ENCODE peak calls at places on chromosome 19, in four cellular contexts. N is K562, W is H1, H is HepG2. E is an unnamed sample.

GRCh38 chr19:33406521-33407139 is 33.1 kb downstream of the CEBPG start:
- DNase-seq in N (peak; percentile 88), W (peak; percentile 68), H (peak; percentile 56), E (peak; percentile 57)

GRCh38 chr19:13629687-13630357 is 123.5 kb upstream of the CACNA1A start:
- DNase-seq in H (no peak), N (no peak), W (no peak), E (no peak)

GRCh38 chr19:3719868-3720532 is 11.8 kb downstream of the TJP3 start:
- DNase-seq in N (no peak), H (no peak), W (no peak), E (no peak)

GRCh38 chr19:12792853-12793289 is 1.6 kb downstream of the JUNB start:
- DNase-seq in H (no peak), N (no peak), W (no peak), E (peak; percentile 28)

GRCh38 chr19:19750131-19750841 is 17.4 kb upstream of the ZNF14 start:
- DNase-seq in N (peak; percentile 4), W (no peak), H (no peak), E (no peak)

GRCh38 chr19:51607077-51607476 is 23.1 kb downstream of the SIGLEC5 start:
- DNase-seq in H (no peak), W (no peak), N (no peak), E (no peak)

GRCh38 chr19:5152767-5153532 is 184.0 kb downstream of the KDM4B start:
- DNase-seq in N (no peak), W (no peak), H (no peak), E (no peak)

GRCh38 chr19:55146078-55146647 is 2.8 kb downstream of the TNNT1 start:
- DNase-seq in H (no peak), W (no peak), N (peak; percentile 88), E (no peak)

GRCh38 chr19:18282788-18283141 is 1.3 kb upstream of the JUND start:
- DNase-seq in N (no peak), H (peak; percentile 62), W (no peak), E (no peak)

GRCh38 chr19:58558623-58559274 is 338 bp upstream of the UBE2M start:
- DNase-seq in W (peak; percentile 97), N (peak; percentile 81), H (peak; percentile 95), E (peak; percentile 99)
- TF ChIP-seq POLR2AphosphoS5 in W (peak; percentile 65), N (no peak), H (peak; percentile 56), E (peak; percentile 25)

GRCh38 chr19:48501446-48501960 is 10.1 kb downstream of the LMTK3 start:
- DNase-seq in H (peak; percentile 84), W (peak; percentile 49), N (peak; percentile 93), E (no peak)
- TF ChIP-seq JUN in H (no peak), W (no peak), N (peak; percentile 4), E (no peak)

GRCh38 chr19:40280608-40281221 is 4.4 kb downstream of the AKT2 start:
- DNase-seq in W (no peak), H (no peak), N (no peak), E (no peak)
- H3K4me2 ChIP-seq in W (peak overlapping the region; percentile 9), H (peak overlapping the region; percentile 11), N (peak overlapping the region; percentile 28), E (no peak overlapping the region)

DNA sequence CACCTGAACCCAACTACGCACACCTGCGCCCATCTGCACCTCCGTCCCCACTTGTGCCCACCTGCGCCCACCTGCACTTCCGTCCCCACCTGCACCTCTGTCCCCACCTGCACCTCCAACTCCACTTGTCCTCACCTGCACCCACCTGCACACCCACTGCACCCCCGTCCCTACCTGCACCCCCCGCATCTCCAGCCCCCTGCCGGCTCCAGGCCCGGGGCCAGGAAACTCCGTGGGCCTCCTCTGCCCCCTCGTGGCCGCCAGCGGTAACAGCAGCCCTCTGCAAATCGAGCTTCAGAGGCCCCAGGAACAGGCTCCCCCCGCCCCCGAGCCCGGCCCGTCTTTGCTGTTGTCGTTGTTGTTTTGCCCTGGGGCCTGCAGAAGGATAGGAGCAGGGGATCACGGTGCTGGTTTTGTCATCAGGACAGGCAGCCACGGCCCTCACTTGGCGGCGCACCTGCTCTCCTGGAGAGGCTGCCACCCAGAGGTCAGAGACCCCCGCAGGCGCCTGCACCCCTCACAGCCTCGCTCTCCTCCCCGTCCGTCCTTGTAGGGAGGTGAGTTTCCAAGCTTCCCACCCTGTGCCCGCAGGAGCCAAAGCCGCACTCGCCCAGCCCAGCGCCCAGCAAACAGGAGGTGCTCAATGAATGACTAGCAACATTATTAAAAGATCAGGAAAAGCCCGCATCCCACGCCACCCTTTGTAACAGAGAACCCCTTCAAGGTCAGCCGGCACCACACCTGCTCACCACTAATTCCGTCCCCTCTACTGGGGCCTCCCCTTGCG is 65.4 kb downstream of the GNG7 start:
- DNase-seq in W (no peak), H (peak; percentile 34), N (peak; percentile 87), E (peak; percentile 43)
- TF ChIP-seq POLR2AphosphoS5 in W (no peak), H (no peak), N (no peak), E (no peak)

GRCh38 chr19:16160943-16161560 is 12.3 kb downstream of the CIB3 start:
- DNase-seq in N (peak; percentile 41), H (peak; percentile 30), W (no peak), E (peak; percentile 33)
- TF ChIP-seq JUN in N (peak; percentile 52), H (no peak), W (no peak), E (peak; percentile 34)

E was measured in endothelial cell of umbilical vein.